ENCODE peak calls at places on chromosomes 2 and 18, in nine cellular contexts. One of them, this sample, is unnamed.

GRCh38 chr2:69375494-69376353 is 11.3 kb downstream of the GFPT1 start:
- DNase-seq in testis: no peak
- DNase-seq in fibroblast of pulmonary artery: peak; percentile 61
- DNase-seq in endothelial cell: peak; percentile 28
- DNase-seq in mucosa of descending colon: no peak
- DNase-seq in fibroblast of villous mesenchyme: peak; percentile 60
- DNase-seq in suprapubic skin: no peak
- DNase-seq in breast epithelium: no peak
- DNase-seq in astrocyte of the spinal cord: no peak
- DNase-seq in this sample: peak; percentile 49

GRCh38 chr2:189517847-189518535 is 62.6 kb downstream of the SLC40A1 start:
- DNase-seq in testis: no peak
- DNase-seq in fibroblast of pulmonary artery: peak; percentile 52
- DNase-seq in endothelial cell: no peak
- DNase-seq in mucosa of descending colon: no peak
- DNase-seq in fibroblast of villous mesenchyme: peak; percentile 47
- DNase-seq in suprapubic skin: no peak
- DNase-seq in breast epithelium: no peak
- DNase-seq in astrocyte of the spinal cord: peak; percentile 60
- DNase-seq in this sample: no peak

GRCh38 chr2:224875870-224876269 is 159.7 kb upstream of the CCDC195 start:
- DNase-seq in testis: no peak
- DNase-seq in fibroblast of pulmonary artery: no peak
- DNase-seq in endothelial cell: no peak
- DNase-seq in mucosa of descending colon: no peak
- DNase-seq in fibroblast of villous mesenchyme: no peak
- DNase-seq in suprapubic skin: no peak
- DNase-seq in breast epithelium: no peak
- DNase-seq in astrocyte of the spinal cord: no peak
- DNase-seq in this sample: no peak

GRCh38 chr2:156935611-156936010 is 321.9 kb upstream of the GALNT5 start:
- DNase-seq in testis: no peak
- DNase-seq in fibroblast of pulmonary artery: no peak
- DNase-seq in endothelial cell: no peak
- DNase-seq in mucosa of descending colon: no peak
- DNase-seq in fibroblast of villous mesenchyme: no peak
- DNase-seq in suprapubic skin: no peak
- DNase-seq in breast epithelium: no peak
- DNase-seq in astrocyte of the spinal cord: peak; percentile 17
- DNase-seq in this sample: peak; percentile 62

GRCh38 chr2:180657054-180657453 is 323.4 kb upstream of the UBE2E3 start:
- DNase-seq in testis: no peak
- DNase-seq in fibroblast of pulmonary artery: peak; percentile 52
- DNase-seq in endothelial cell: no peak
- DNase-seq in mucosa of descending colon: no peak
- DNase-seq in fibroblast of villous mesenchyme: peak; percentile 33
- DNase-seq in suprapubic skin: no peak
- DNase-seq in breast epithelium: no peak
- DNase-seq in astrocyte of the spinal cord: peak; percentile 50
- DNase-seq in this sample: no peak

GRCh38 chr2:105761931-105762515 is 17.3 kb downstream of the NCK2 start:
- DNase-seq in testis: no peak
- DNase-seq in fibroblast of pulmonary artery: no peak
- DNase-seq in endothelial cell: peak; percentile 57
- DNase-seq in mucosa of descending colon: no peak
- DNase-seq in fibroblast of villous mesenchyme: peak; percentile 24
- DNase-seq in suprapubic skin: no peak
- DNase-seq in breast epithelium: no peak
- DNase-seq in astrocyte of the spinal cord: peak; percentile 59
- DNase-seq in this sample: no peak

GRCh38 chr2:8888963-8889362 is 51.5 kb upstream of the KIDINS220 start:
- DNase-seq in testis: no peak
- DNase-seq in fibroblast of pulmonary artery: no peak
- DNase-seq in endothelial cell: no peak
- DNase-seq in mucosa of descending colon: no peak
- DNase-seq in fibroblast of villous mesenchyme: no peak
- DNase-seq in suprapubic skin: no peak
- DNase-seq in breast epithelium: no peak
- DNase-seq in astrocyte of the spinal cord: no peak
- DNase-seq in this sample: no peak

GRCh38 chr2:30527859-30528258 is 80.8 kb downstream of the LCLAT1 start:
- DNase-seq in testis: no peak
- DNase-seq in fibroblast of pulmonary artery: no peak
- DNase-seq in endothelial cell: no peak
- DNase-seq in mucosa of descending colon: no peak
- DNase-seq in fibroblast of villous mesenchyme: no peak
- DNase-seq in suprapubic skin: no peak
- DNase-seq in breast epithelium: no peak
- DNase-seq in astrocyte of the spinal cord: peak; percentile 13
- DNase-seq in this sample: no peak

GRCh38 chr2:106158131-106158530 is 36.0 kb downstream of the UXS1 start:
- DNase-seq in testis: no peak
- DNase-seq in fibroblast of pulmonary artery: no peak
- DNase-seq in endothelial cell: no peak
- DNase-seq in mucosa of descending colon: no peak
- DNase-seq in fibroblast of villous mesenchyme: no peak
- DNase-seq in suprapubic skin: no peak
- DNase-seq in breast epithelium: no peak
- DNase-seq in astrocyte of the spinal cord: no peak
- DNase-seq in this sample: no peak

GRCh38 chr18:3454365-3455089 is 4.6 kb downstream of the TGIF1 start:
- DNase-seq in testis: peak; percentile 71
- DNase-seq in fibroblast of pulmonary artery: peak; percentile 84
- DNase-seq in endothelial cell: peak; percentile 47
- DNase-seq in mucosa of descending colon: no peak
- DNase-seq in fibroblast of villous mesenchyme: peak; percentile 85
- DNase-seq in suprapubic skin: no peak
- DNase-seq in breast epithelium: no peak
- DNase-seq in astrocyte of the spinal cord: peak; percentile 79
- DNase-seq in this sample: peak; percentile 62

GRCh38 chr2:70565039-70565731 is 11.6 kb upstream of the TGFA start:
- DNase-seq in testis: no peak
- DNase-seq in fibroblast of pulmonary artery: no peak
- DNase-seq in endothelial cell: no peak
- DNase-seq in mucosa of descending colon: no peak
- DNase-seq in fibroblast of villous mesenchyme: no peak
- DNase-seq in suprapubic skin: no peak
- DNase-seq in breast epithelium: no peak
- DNase-seq in astrocyte of the spinal cord: no peak
- DNase-seq in this sample: no peak

GRCh38 chr2:101152195-101153076 is 1.3 kb upstream of the TBC1D8 start:
- DNase-seq in testis: peak; percentile 74
- DNase-seq in fibroblast of pulmonary artery: peak; percentile 70
- DNase-seq in endothelial cell: peak; percentile 38
- DNase-seq in mucosa of descending colon: peak; percentile 55
- DNase-seq in fibroblast of villous mesenchyme: peak; percentile 84
- DNase-seq in suprapubic skin: no peak
- DNase-seq in breast epithelium: peak; percentile 42
- DNase-seq in astrocyte of the spinal cord: peak; percentile 35
- DNase-seq in this sample: peak; percentile 81

GRCh38 chr2:16134436-16135165 is 194.3 kb downstream of the MYCN start:
- DNase-seq in testis: no peak
- DNase-seq in fibroblast of pulmonary artery: no peak
- DNase-seq in endothelial cell: no peak
- DNase-seq in mucosa of descending colon: no peak
- DNase-seq in fibroblast of villous mesenchyme: no peak
- DNase-seq in suprapubic skin: no peak
- DNase-seq in breast epithelium: no peak
- DNase-seq in astrocyte of the spinal cord: no peak
- DNase-seq in this sample: no peak

GRCh38 chr2:240430595-240430994 is 4.9 kb upstream of the GPC1 start:
- DNase-seq in testis: peak; percentile 11
- DNase-seq in fibroblast of pulmonary artery: no peak
- DNase-seq in endothelial cell: no peak
- DNase-seq in mucosa of descending colon: no peak
- DNase-seq in fibroblast of villous mesenchyme: no peak
- DNase-seq in suprapubic skin: peak; percentile 36
- DNase-seq in breast epithelium: no peak
- DNase-seq in astrocyte of the spinal cord: no peak
- DNase-seq in this sample: no peak

GRCh38 chr2:29238497-29238896 is 123.3 kb downstream of the CLIP4 start:
- DNase-seq in testis: peak; percentile 25
- DNase-seq in fibroblast of pulmonary artery: peak; percentile 45
- DNase-seq in endothelial cell: peak; percentile 63
- DNase-seq in mucosa of descending colon: no peak
- DNase-seq in fibroblast of villous mesenchyme: peak; percentile 11
- DNase-seq in suprapubic skin: peak; percentile 49
- DNase-seq in breast epithelium: no peak
- DNase-seq in astrocyte of the spinal cord: no peak
- DNase-seq in this sample: peak; percentile 64

GRCh38 chr18:46542545-46542944 is 114.5 kb downstream of the LOXHD1 start:
- DNase-seq in testis: no peak
- DNase-seq in fibroblast of pulmonary artery: peak; percentile 1
- DNase-seq in endothelial cell: peak; percentile 23
- DNase-seq in mucosa of descending colon: no peak
- DNase-seq in fibroblast of villous mesenchyme: peak; percentile 1
- DNase-seq in suprapubic skin: no peak
- DNase-seq in breast epithelium: no peak
- DNase-seq in astrocyte of the spinal cord: no peak
- DNase-seq in this sample: peak; percentile 59

GRCh38 chr2:191713837-191714236 is 35.9 kb downstream of the NABP1 start:
- DNase-seq in testis: no peak
- DNase-seq in fibroblast of pulmonary artery: no peak
- DNase-seq in endothelial cell: no peak
- DNase-seq in mucosa of descending colon: no peak
- DNase-seq in fibroblast of villous mesenchyme: no peak
- DNase-seq in suprapubic skin: no peak
- DNase-seq in breast epithelium: no peak
- DNase-seq in astrocyte of the spinal cord: no peak
- DNase-seq in this sample: peak; percentile 37
- TF ChIP-seq CTCF in testis: no peak
- TF ChIP-seq CTCF in fibroblast of pulmonary artery: peak; percentile 11
- TF ChIP-seq CTCF in endothelial cell: no peak
- TF ChIP-seq CTCF in mucosa of descending colon: no peak
- TF ChIP-seq CTCF in fibroblast of villous mesenchyme: no peak
- TF ChIP-seq CTCF in suprapubic skin: no peak
- TF ChIP-seq CTCF in breast epithelium: no peak
- TF ChIP-seq CTCF in astrocyte of the spinal cord: no peak
- TF ChIP-seq CTCF in this sample: no peak

DNA sequence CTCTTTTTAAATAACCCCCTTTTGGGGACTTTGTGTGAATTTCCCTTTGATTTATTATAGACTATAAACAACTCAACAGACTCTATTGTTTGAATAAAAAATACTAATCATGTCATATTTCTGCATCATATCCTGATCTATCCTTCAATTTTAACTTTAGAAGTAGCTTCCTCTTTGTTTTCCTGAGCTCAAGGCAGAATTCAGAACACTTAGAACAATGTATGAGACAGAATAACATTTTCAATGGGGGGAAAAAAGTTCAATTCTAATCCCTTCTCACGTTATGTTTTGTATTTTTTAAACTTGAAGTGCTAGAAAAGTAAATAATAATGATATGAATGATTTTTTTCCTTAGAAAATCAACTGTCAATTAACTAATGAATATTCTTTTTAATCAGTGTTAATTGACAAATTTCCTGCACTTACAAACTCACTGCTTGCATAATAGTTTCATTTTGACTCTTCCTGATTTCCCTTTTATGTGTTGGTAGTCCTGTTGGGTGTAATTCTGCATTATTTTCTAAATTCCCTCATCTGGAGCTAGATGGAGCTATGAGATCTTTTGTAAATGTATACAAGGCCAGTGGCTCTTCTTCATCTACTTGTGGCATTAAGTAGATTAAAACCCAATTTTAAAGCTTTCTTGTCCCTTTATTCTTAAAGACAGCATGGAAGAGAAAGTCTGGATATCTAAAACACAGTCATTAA is 326.1 kb downstream of the PARD3B start:
- DNase-seq in testis: no peak
- DNase-seq in fibroblast of pulmonary artery: peak; percentile 75
- DNase-seq in endothelial cell: no peak
- DNase-seq in mucosa of descending colon: no peak
- DNase-seq in fibroblast of villous mesenchyme: peak; percentile 68
- DNase-seq in suprapubic skin: no peak
- DNase-seq in breast epithelium: no peak
- DNase-seq in astrocyte of the spinal cord: peak; percentile 76
- DNase-seq in this sample: peak; percentile 47
- TF ChIP-seq CTCF in testis: no peak
- TF ChIP-seq CTCF in fibroblast of pulmonary artery: peak; percentile 54
- TF ChIP-seq CTCF in endothelial cell: no peak
- TF ChIP-seq CTCF in mucosa of descending colon: no peak
- TF ChIP-seq CTCF in fibroblast of villous mesenchyme: peak; percentile 51
- TF ChIP-seq CTCF in suprapubic skin: no peak
- TF ChIP-seq CTCF in breast epithelium: no peak
- TF ChIP-seq CTCF in astrocyte of the spinal cord: peak; percentile 46
- TF ChIP-seq CTCF in this sample: peak; percentile 30

GRCh38 chr2:85258194-85258605 is 69.6 kb downstream of the TGOLN2 start:
- DNase-seq in testis: no peak
- DNase-seq in fibroblast of pulmonary artery: no peak
- DNase-seq in endothelial cell: no peak
- DNase-seq in mucosa of descending colon: no peak
- DNase-seq in fibroblast of villous mesenchyme: no peak
- DNase-seq in suprapubic skin: no peak
- DNase-seq in breast epithelium: no peak
- DNase-seq in astrocyte of the spinal cord: no peak
- DNase-seq in this sample: no peak

GRCh38 chr2:85255813-85256581 is 71.8 kb downstream of the TGOLN2 start:
- DNase-seq in testis: peak; percentile 58
- DNase-seq in fibroblast of pulmonary artery: peak; percentile 62
- DNase-seq in endothelial cell: peak; percentile 49
- DNase-seq in mucosa of descending colon: no peak
- DNase-seq in fibroblast of villous mesenchyme: peak; percentile 66
- DNase-seq in suprapubic skin: no peak
- DNase-seq in breast epithelium: peak; percentile 76
- DNase-seq in astrocyte of the spinal cord: peak; percentile 63
- DNase-seq in this sample: no peak

GRCh38 chr2:85259865-85260264 is 67.9 kb downstream of the TGOLN2 start:
- DNase-seq in testis: no peak
- DNase-seq in fibroblast of pulmonary artery: no peak
- DNase-seq in endothelial cell: no peak
- DNase-seq in mucosa of descending colon: no peak
- DNase-seq in fibroblast of villous mesenchyme: no peak
- DNase-seq in suprapubic skin: no peak
- DNase-seq in breast epithelium: no peak
- DNase-seq in astrocyte of the spinal cord: no peak
- DNase-seq in this sample: no peak

GRCh38 chr2:85257359-85258193 is 70.2 kb downstream of the TGOLN2 start:
- DNase-seq in testis: no peak
- DNase-seq in fibroblast of pulmonary artery: no peak
- DNase-seq in endothelial cell: no peak
- DNase-seq in mucosa of descending colon: no peak
- DNase-seq in fibroblast of villous mesenchyme: no peak
- DNase-seq in suprapubic skin: no peak
- DNase-seq in breast epithelium: no peak
- DNase-seq in astrocyte of the spinal cord: no peak
- DNase-seq in this sample: no peak

GRCh38 chr2:85259101-85259590 is 68.6 kb downstream of the TGOLN2 start:
- DNase-seq in testis: no peak
- DNase-seq in fibroblast of pulmonary artery: peak; percentile 74
- DNase-seq in endothelial cell: no peak
- DNase-seq in mucosa of descending colon: no peak
- DNase-seq in fibroblast of villous mesenchyme: peak; percentile 94
- DNase-seq in suprapubic skin: no peak
- DNase-seq in breast epithelium: no peak
- DNase-seq in astrocyte of the spinal cord: peak; percentile 59
- DNase-seq in this sample: no peak
- TF ChIP-seq CTCF in testis: no peak
- TF ChIP-seq CTCF in fibroblast of pulmonary artery: no peak
- TF ChIP-seq CTCF in endothelial cell: no peak
- TF ChIP-seq CTCF in mucosa of descending colon: no peak
- TF ChIP-seq CTCF in fibroblast of villous mesenchyme: no peak
- TF ChIP-seq CTCF in suprapubic skin: no peak
- TF ChIP-seq CTCF in breast epithelium: no peak
- TF ChIP-seq CTCF in astrocyte of the spinal cord: no peak
- TF ChIP-seq CTCF in this sample: no peak

GRCh38 chr2:12717191-12717987 is 653 bp downstream of the TRIB2 start:
- DNase-seq in testis: peak; percentile 59
- DNase-seq in fibroblast of pulmonary artery: peak; percentile 82
- DNase-seq in endothelial cell: peak; percentile 64
- DNase-seq in mucosa of descending colon: peak; percentile 78
- DNase-seq in fibroblast of villous mesenchyme: peak; percentile 74
- DNase-seq in suprapubic skin: no peak
- DNase-seq in breast epithelium: peak; percentile 40
- DNase-seq in astrocyte of the spinal cord: peak; percentile 85
- DNase-seq in this sample: peak; percentile 78
- TF ChIP-seq CTCF in testis: no peak
- TF ChIP-seq CTCF in fibroblast of pulmonary artery: peak; percentile 40
- TF ChIP-seq CTCF in endothelial cell: no peak
- TF ChIP-seq CTCF in mucosa of descending colon: no peak
- TF ChIP-seq CTCF in fibroblast of villous mesenchyme: no peak
- TF ChIP-seq CTCF in suprapubic skin: no peak
- TF ChIP-seq CTCF in breast epithelium: peak; percentile 34
- TF ChIP-seq CTCF in astrocyte of the spinal cord: peak; percentile 43
- TF ChIP-seq CTCF in this sample: peak; percentile 64

This sample was measured in MCF 10A.